ENCODE peak calls at places on chromosomes 4 and X, in five cellular contexts. R, I, Z, E and N are unnamed samples.

GRCh38 chr4:186131935-186132334 is 27.4 kb downstream of the FAM149A start:
- DNase-seq in R (no peak), I (no peak), Z (no peak), E (no peak), N (no peak)

GRCh38 chr4:2932951-2933565 is 30.1 kb downstream of the NOP14 start:
- DNase-seq in R (no peak), I (no peak), Z (no peak), E (no peak), N (no peak)

GRCh38 chr4:102449751-102450352 is 51.3 kb upstream of the NFKB1 start:
- DNase-seq in R (no peak), I (peak), Z (peak), E (peak), N (no peak)

GRCh38 chr4:67052981-67053380 is 492.3 kb downstream of the CENPC start:
- DNase-seq in R (no peak), I (no peak), Z (no peak), E (no peak), N (no peak)

GRCh38 chr4:187558391-187558790 is 437.2 kb upstream of the ZFP42 start:
- DNase-seq in R (no peak), I (no peak), Z (no peak), E (peak), N (no peak)

GRCh38 chr4:108533245-108533844 is 87.0 kb upstream of the RPL34 start:
- DNase-seq in R (no peak), I (no peak), Z (peak), E (no peak), N (no peak)

GRCh38 chr4:152540293-152540674 is 4.4 kb upstream of the FBXW7 start:
- DNase-seq in R (no peak), I (no peak), Z (no peak), E (no peak), N (no peak)

GRCh38 chr4:2051086-2051485 is 8.0 kb upstream of the NAT8L start:
- DNase-seq in R (peak), I (no peak), Z (no peak), E (no peak), N (no peak)

GRCh38 chrX:40392599-40392998 is 188.2 kb upstream of the ATP6AP2 start:
- DNase-seq in R (no peak), I (no peak), Z (no peak), E (no peak), N (no peak)

GRCh38 chr4:74932832-74933561 is at the start of gene PARM1:
- DNase-seq in R (peak), I (peak), Z (peak), E (peak), N (peak)
- TF ChIP-seq CTCF in R (peak), I (peak), Z (peak), E (peak), N (peak)

GRCh38 chrX:45743081-45743533 is 542.4 kb upstream of the DIPK2B start:
- DNase-seq in R (no peak), I (peak), Z (no peak), E (peak), N (no peak)
- TF ChIP-seq CTCF in R (no peak), I (peak), Z (no peak), E (peak), N (no peak)

DNA sequence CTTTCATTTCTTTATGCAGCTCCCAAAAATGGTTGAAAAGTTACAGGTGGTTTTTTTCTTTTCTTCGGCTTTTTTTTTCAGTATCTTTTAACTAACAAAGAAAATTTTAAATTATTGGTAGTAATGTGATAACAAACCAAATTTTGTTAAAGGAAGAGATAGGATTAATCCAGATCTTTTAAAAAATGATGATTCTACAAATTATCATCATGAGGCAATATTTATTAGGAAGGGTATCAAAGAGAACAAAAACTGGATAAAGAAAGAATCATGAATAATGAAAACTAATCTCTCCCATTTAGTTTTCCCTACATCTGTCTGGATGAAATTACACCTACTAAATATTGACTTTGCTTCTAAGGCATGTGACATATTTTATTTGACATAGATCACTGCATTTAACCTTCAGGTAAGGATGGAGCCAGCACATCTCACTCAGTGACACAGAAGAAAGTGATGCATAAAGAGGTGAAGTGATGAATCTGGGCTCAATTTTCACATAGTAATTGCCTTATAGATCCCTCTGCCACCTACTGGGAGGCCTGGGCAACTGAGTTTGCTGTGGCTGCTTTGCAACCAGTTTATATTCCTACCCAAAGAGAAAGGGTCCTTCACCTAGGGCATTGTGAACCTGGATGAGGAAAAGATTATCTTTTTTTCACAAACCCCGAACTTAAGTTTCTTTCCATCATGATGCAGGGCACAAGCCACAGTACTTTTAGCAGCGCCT is 155.6 kb downstream of the HNRNPD start:
- DNase-seq in R (no peak), I (peak), Z (no peak), E (no peak), N (peak)
- TF ChIP-seq CTCF in R (no peak), I (peak), Z (no peak), E (peak), N (peak)

DNA sequence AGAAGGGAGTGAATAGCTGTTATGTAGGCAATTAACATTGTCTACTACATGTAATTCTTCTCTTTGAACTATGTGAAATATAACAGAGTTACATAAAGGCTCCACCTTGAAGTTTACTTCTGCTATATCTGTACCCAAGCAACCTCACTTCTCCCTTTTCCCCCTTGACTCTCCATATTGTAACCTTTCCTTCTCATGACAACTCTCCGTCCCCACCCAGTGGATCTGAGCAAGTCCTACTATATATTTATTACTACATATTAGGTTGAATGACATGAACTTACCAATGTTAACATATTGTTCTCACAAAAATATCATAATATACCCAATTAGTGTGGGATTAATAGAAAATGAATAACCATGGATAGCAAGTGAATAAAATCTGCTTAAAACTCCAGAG is 93.2 kb upstream of the ATP8A1 start:
- DNase-seq in R (no peak), I (no peak), Z (no peak), E (no peak), N (no peak)
- TF ChIP-seq CTCF in R (no peak), I (no peak), Z (no peak), E (no peak), N (no peak)

GRCh38 chrX:105488731-105489130 is 268.2 kb upstream of the TEX13A start:
- DNase-seq in R (no peak), I (no peak), Z (no peak), E (no peak), N (no peak)
- TF ChIP-seq CTCF in R (no peak), I (no peak), Z (no peak), E (no peak), N (no peak)

GRCh38 chrX:23552289-23552688 is 115.0 kb upstream of the PRDX4 start:
- DNase-seq in R (no peak), I (no peak), Z (no peak), E (no peak), N (no peak)

GRCh38 chrX:23557070-23557469 is 110.2 kb upstream of the PRDX4 start:
- DNase-seq in R (no peak), I (no peak), Z (no peak), E (peak), N (no peak)

GRCh38 chrX:23559975-23560374 is 107.3 kb upstream of the PRDX4 start:
- DNase-seq in R (no peak), I (no peak), Z (no peak), E (no peak), N (no peak)

DNA sequence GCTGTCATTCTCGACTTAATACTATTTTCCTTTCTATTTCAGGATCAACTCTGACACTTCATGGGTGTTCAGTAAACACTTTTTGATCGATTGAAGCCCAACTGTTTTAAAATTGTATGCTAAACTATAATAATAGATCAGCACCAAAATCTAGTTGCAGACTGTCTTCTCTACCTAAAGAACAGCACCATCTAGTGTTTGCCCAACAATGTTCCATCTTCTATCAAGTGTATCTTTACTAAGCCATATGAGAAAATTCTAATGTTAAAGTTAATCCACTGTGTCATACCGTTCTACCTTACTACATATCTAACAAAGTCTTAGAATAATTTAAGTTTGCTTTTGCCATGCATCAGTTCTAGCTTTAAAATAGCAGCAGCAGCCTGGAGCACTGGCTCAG is 113.0 kb upstream of the PRDX4 start:
- DNase-seq in R (no peak), I (peak), Z (no peak), E (peak), N (no peak)
- TF ChIP-seq CTCF in R (no peak), I (peak), Z (peak), E (peak), N (peak)

GRCh38 chr4:88812976-88813375 is 115.3 kb upstream of the NAP1L5 start:
- DNase-seq in R (no peak), I (no peak), Z (no peak), E (no peak), N (no peak)

GRCh38 chr4:88811904-88812303 is 114.3 kb upstream of the NAP1L5 start:
- DNase-seq in R (no peak), I (no peak), Z (no peak), E (no peak), N (no peak)

GRCh38 chr4:88812420-88812819 is 114.8 kb upstream of the NAP1L5 start:
- DNase-seq in R (no peak), I (no peak), Z (no peak), E (no peak), N (no peak)

GRCh38 chr4:88817740-88818139 is 120.1 kb upstream of the NAP1L5 start:
- DNase-seq in R (no peak), I (no peak), Z (no peak), E (no peak), N (no peak)

DNA sequence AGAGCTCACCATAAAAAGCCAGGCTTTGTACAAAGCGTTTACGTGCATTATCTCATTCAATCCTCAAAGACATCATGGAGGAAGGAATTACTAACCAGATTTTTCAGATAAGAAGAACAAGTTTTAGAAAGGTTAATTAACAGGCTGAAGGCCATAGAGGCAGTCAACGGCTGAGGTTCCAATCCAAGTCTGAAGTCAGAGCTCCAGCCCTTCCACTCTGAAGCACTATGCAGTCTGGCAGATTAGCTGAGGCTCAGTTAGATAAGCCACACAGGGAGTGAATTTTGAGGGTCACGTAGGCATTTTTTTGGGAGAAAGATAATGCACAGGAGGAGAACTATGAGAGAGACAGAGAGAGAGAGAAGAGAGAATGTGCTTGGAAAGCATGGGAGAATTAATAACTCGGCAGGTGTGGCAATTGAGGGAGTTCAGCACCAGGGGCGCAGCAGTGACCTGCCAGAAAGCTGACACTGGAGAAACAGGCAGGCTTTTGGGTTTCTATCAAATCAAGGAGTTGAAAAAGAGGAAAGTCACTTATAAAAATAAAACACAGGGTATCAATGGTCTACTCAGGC is 116.5 kb upstream of the NAP1L5 start:
- DNase-seq in R (no peak), I (no peak), Z (no peak), E (no peak), N (no peak)
- TF ChIP-seq CTCF in R (no peak), I (no peak), Z (no peak), E (no peak), N (no peak)

GRCh38 chrX:154378059-154378798 is 866 bp upstream of the EMD start:
- DNase-seq in R (peak), I (no peak), Z (peak), E (peak), N (peak)
- TF ChIP-seq CTCF in R (no peak), I (no peak), Z (no peak), E (no peak), N (no peak)

DNA sequence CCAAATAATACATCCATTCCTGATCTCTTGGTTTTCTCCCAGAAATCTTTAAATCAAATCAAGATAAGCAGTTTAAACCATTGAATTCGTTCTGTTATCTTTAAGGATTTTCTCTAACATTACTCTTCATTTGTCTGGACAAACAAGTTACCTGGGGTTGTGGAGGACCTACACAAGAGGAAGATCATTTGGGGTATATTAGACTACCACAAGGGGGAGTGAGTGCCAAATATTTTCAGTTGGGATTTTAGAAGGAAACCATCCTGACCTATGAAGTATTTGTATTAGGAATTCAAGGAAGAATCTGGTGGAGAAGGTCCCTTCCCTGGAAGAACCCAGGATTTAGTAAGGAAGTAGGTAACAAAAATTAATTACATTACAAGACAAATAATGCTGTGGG is 12.0 kb upstream of the DCHS2 start:
- DNase-seq in R (no peak), I (peak), Z (no peak), E (peak), N (no peak)
- TF ChIP-seq CTCF in R (no peak), I (peak), Z (peak), E (peak), N (peak)

GRCh38 chr4:120815361-120815760 is 107.2 kb downstream of the PRDM5 start:
- DNase-seq in R (no peak), I (no peak), Z (no peak), E (no peak), N (no peak)

GRCh38 chr4:120812216-120812615 is 110.3 kb downstream of the PRDM5 start:
- DNase-seq in R (no peak), I (no peak), Z (no peak), E (no peak), N (no peak)

GRCh38 chr4:120808475-120809141 is 113.9 kb downstream of the PRDM5 start:
- DNase-seq in R (peak), I (no peak), Z (no peak), E (no peak), N (no peak)

GRCh38 chr4:120809518-120809917 is 113.0 kb downstream of the PRDM5 start:
- DNase-seq in R (no peak), I (no peak), Z (no peak), E (no peak), N (no peak)
- TF ChIP-seq CTCF in R (no peak), I (peak), Z (no peak), E (peak), N (no peak)